ENCODE peak calls at places on chromosomes 7 and 10, in nine cellular contexts. G, F, L, P, B, I, N, S and K are unnamed samples.

GRCh38 chr7:143321734-143322133 is 5.8 kb downstream of the CLCN1 start:
- DNase-seq in G (no peak), F (no peak), L (no peak), P (no peak), B (peak), I (no peak), N (no peak), S (peak), K (no peak)

GRCh38 chr10:116490028-116490662 is 55.6 kb upstream of the PNLIP start:
- DNase-seq in G (peak), F (no peak), L (no peak), P (no peak), B (no peak), I (peak), N (peak), S (no peak), K (no peak)

GRCh38 chr10:44036425-44036824 is 348.5 kb downstream of the CXCL12 start:
- DNase-seq in G (no peak), F (no peak), L (no peak), P (no peak), B (no peak), I (no peak), N (no peak), S (no peak), K (no peak)

GRCh38 chr7:144384555-144385245 is 18.8 kb downstream of the NOBOX start:
- DNase-seq in G (peak), F (no peak), L (peak), P (peak), B (peak), I (no peak), N (no peak), S (peak), K (peak)

GRCh38 chr7:66627151-66627681 is 1.5 kb upstream of the KCTD7 start:
- DNase-seq in G (peak), F (no peak), L (no peak), P (no peak), B (no peak), I (no peak), N (no peak), S (peak), K (no peak)

GRCh38 chr7:128123291-128124037 is 92.2 kb upstream of the LRRC4 start:
- DNase-seq in G (no peak), F (no peak), L (no peak), P (no peak), B (no peak), I (no peak), N (no peak), S (no peak), K (no peak)

GRCh38 chr10:65416094-65416493 is 1509.7 kb upstream of the LRRTM3 start:
- DNase-seq in G (no peak), F (no peak), L (no peak), P (no peak), B (no peak), I (no peak), N (no peak), S (no peak), K (no peak)

GRCh38 chr7:64557601-64558322 is 5.1 kb downstream of the ZNF680 start:
- DNase-seq in G (no peak), F (no peak), L (no peak), P (no peak), B (no peak), I (no peak), N (no peak), S (no peak), K (no peak)

GRCh38 chr10:58326967-58327381 is 7.8 kb upstream of the UBE2D1 start:
- DNase-seq in G (peak), F (peak), L (no peak), P (no peak), B (no peak), I (no peak), N (no peak), S (no peak), K (no peak)

GRCh38 chr10:112639291-112639690 is 192.3 kb downstream of the VTI1A start:
- DNase-seq in G (no peak), F (no peak), L (no peak), P (no peak), B (no peak), I (no peak), N (no peak), S (no peak), K (no peak)

GRCh38 chr7:35565927-35566326 is 129.0 kb downstream of the HERPUD2 start:
- DNase-seq in G (no peak), F (no peak), L (no peak), P (no peak), B (no peak), I (no peak), N (no peak), S (no peak), K (no peak)

GRCh38 chr7:142519790-142520078 is 229.5 kb upstream of the PRSS1 start:
- DNase-seq in G (no peak), F (no peak), L (no peak), P (no peak), B (no peak), I (no peak), N (no peak), S (no peak), K (no peak)

GRCh38 chr10:98301664-98302319 is 33.8 kb upstream of the LOXL4 start:
- DNase-seq in G (no peak), F (no peak), L (no peak), P (no peak), B (no peak), I (no peak), N (no peak), S (no peak), K (no peak)

GRCh38 chr10:132183046-132183445 is 3.7 kb upstream of the DPYSL4 start:
- DNase-seq in G (no peak), F (no peak), L (no peak), P (no peak), B (no peak), I (no peak), N (no peak), S (no peak), K (no peak)

GRCh38 chr10:50325449-50326188 is 74.3 kb upstream of the ASAH2 start:
- DNase-seq in G (peak), F (peak), L (no peak), P (no peak), B (peak), I (no peak), N (no peak), S (peak), K (no peak)

GRCh38 chr7:1382553-1383397 is 76.5 kb downstream of the MICALL2 start:
- DNase-seq in G (no peak), F (no peak), L (no peak), P (no peak), B (no peak), I (no peak), N (no peak), S (no peak), K (no peak)

GRCh38 chr7:42236266-42237161 is 495 bp downstream of the GLI3 start:
- DNase-seq in G (peak), F (peak), L (no peak), P (no peak), B (peak), I (no peak), N (peak), S (peak), K (peak)

GRCh38 chr7:1419688-1420087 is 39.6 kb downstream of the MICALL2 start:
- DNase-seq in G (no peak), F (no peak), L (no peak), P (no peak), B (no peak), I (no peak), N (no peak), S (no peak), K (no peak)

GRCh38 chr10:110083884-110084283 is 76.1 kb downstream of the ADD3 start:
- DNase-seq in G (peak), F (no peak), L (no peak), P (no peak), B (no peak), I (no peak), N (no peak), S (no peak), K (no peak)

GRCh38 chr10:127853868-127854768 is 38.6 kb downstream of the CLRN3 start:
- DNase-seq in G (peak), F (no peak), L (peak), P (peak), B (peak), I (peak), N (peak), S (peak), K (peak)

GRCh38 chr7:10934292-10934691 is 39.4 kb upstream of the PHF14 start:
- DNase-seq in G (peak), F (no peak), L (no peak), P (no peak), B (no peak), I (no peak), N (no peak), S (no peak), K (no peak)

GRCh38 chr7:157297071-157297638 is 39.6 kb upstream of the DNAJB6 start:
- DNase-seq in G (no peak), F (no peak), L (no peak), P (no peak), B (no peak), I (no peak), N (no peak), S (no peak), K (no peak)

GRCh38 chr7:47314728-47315601 is 266.9 kb downstream of the TNS3 start:
- DNase-seq in G (peak), F (no peak), L (no peak), P (no peak), B (no peak), I (no peak), N (no peak), S (no peak), K (no peak)

GRCh38 chr10:36779238-36779846 is 346.1 kb upstream of the ANKRD30A start:
- DNase-seq in G (peak), F (no peak), L (no peak), P (no peak), B (peak), I (no peak), N (peak), S (no peak), K (peak)

GRCh38 chr7:41886906-41887311 is 184.0 kb upstream of the INHBA start:
- DNase-seq in G (peak), F (peak), L (no peak), P (no peak), B (peak), I (no peak), N (no peak), S (peak), K (no peak)

GRCh38 chr7:24717694-24718320 is 39.5 kb downstream of the GSDME start:
- DNase-seq in G (no peak), F (no peak), L (no peak), P (no peak), B (no peak), I (no peak), N (no peak), S (no peak), K (no peak)

GRCh38 chr10:63543576-63543962 is 22.4 kb downstream of the REEP3 start:
- DNase-seq in G (no peak), F (no peak), L (no peak), P (no peak), B (no peak), I (no peak), N (no peak), S (no peak), K (no peak)

GRCh38 chr10:77603529-77603927 is 34.1 kb downstream of the KCNMA1 start:
- DNase-seq in G (peak), F (no peak), L (no peak), P (no peak), B (peak), I (no peak), N (no peak), S (peak), K (no peak)